ENCODE peak calls at places on chromosomes 16 and 17, in eight cellular contexts. One of them, this sample, is unnamed.

GRCh38 chr17:53472586-53472985 is 350.1 kb upstream of the KIF2B start:
- DNase-seq in left lung: no peak
- DNase-seq in heart right ventricle: no peak
- DNase-seq in body of pancreas: no peak
- DNase-seq in A549: no peak
- DNase-seq in adrenal gland: no peak
- DNase-seq in CD8-positive, alpha-beta T cell: no peak
- DNase-seq in naive thymus-derived CD4-positive, alpha-beta T cell: no peak
- DNase-seq in this sample: no peak

GRCh38 chr16:87201052-87201451 is 116.1 kb downstream of the C16orf95 start:
- DNase-seq in left lung: no peak
- DNase-seq in heart right ventricle: peak; percentile 69
- DNase-seq in body of pancreas: peak; percentile 55
- DNase-seq in A549: no peak
- DNase-seq in adrenal gland: peak; percentile 48
- DNase-seq in CD8-positive, alpha-beta T cell: no peak
- DNase-seq in naive thymus-derived CD4-positive, alpha-beta T cell: no peak
- DNase-seq in this sample: no peak

GRCh38 chr16:50534556-50534955 is 13.6 kb upstream of the NKD1 start:
- DNase-seq in left lung: no peak
- DNase-seq in heart right ventricle: no peak
- DNase-seq in body of pancreas: no peak
- DNase-seq in A549: no peak
- DNase-seq in adrenal gland: no peak
- DNase-seq in CD8-positive, alpha-beta T cell: no peak
- DNase-seq in naive thymus-derived CD4-positive, alpha-beta T cell: peak; percentile 4
- DNase-seq in this sample: no peak

GRCh38 chr16:75266738-75267630 is 15.6 kb upstream of the BCAR1 start:
- DNase-seq in left lung: no peak
- DNase-seq in heart right ventricle: no peak
- DNase-seq in body of pancreas: no peak
- DNase-seq in A549: no peak
- DNase-seq in adrenal gland: no peak
- DNase-seq in CD8-positive, alpha-beta T cell: no peak
- DNase-seq in naive thymus-derived CD4-positive, alpha-beta T cell: no peak
- DNase-seq in this sample: no peak

GRCh38 chr16:78490847-78491246 is 391.4 kb downstream of the WWOX start:
- DNase-seq in left lung: no peak
- DNase-seq in heart right ventricle: no peak
- DNase-seq in body of pancreas: no peak
- DNase-seq in A549: no peak
- DNase-seq in adrenal gland: peak; percentile 5
- DNase-seq in CD8-positive, alpha-beta T cell: no peak
- DNase-seq in naive thymus-derived CD4-positive, alpha-beta T cell: no peak
- DNase-seq in this sample: no peak

GRCh38 chr17:20284575-20284974 is 182.8 kb downstream of the LGALS9B start:
- DNase-seq in left lung: no peak
- DNase-seq in heart right ventricle: no peak
- DNase-seq in body of pancreas: no peak
- DNase-seq in A549: no peak
- DNase-seq in adrenal gland: no peak
- DNase-seq in CD8-positive, alpha-beta T cell: no peak
- DNase-seq in naive thymus-derived CD4-positive, alpha-beta T cell: no peak
- DNase-seq in this sample: no peak

GRCh38 chr17:8122391-8122922 is 1.4 kb downstream of the HES7 start:
- DNase-seq in left lung: no peak
- DNase-seq in heart right ventricle: peak; percentile 24
- DNase-seq in body of pancreas: no peak
- DNase-seq in A549: no peak
- DNase-seq in adrenal gland: no peak
- DNase-seq in CD8-positive, alpha-beta T cell: no peak
- DNase-seq in naive thymus-derived CD4-positive, alpha-beta T cell: no peak
- DNase-seq in this sample: no peak

GRCh38 chr16:67000384-67001158 is 12.2 kb downstream of the CES4A start:
- DNase-seq in left lung: peak; percentile 88
- DNase-seq in heart right ventricle: peak; percentile 22
- DNase-seq in body of pancreas: peak; percentile 91
- DNase-seq in A549: peak; percentile 58
- DNase-seq in adrenal gland: peak; percentile 51
- DNase-seq in CD8-positive, alpha-beta T cell: peak; percentile 62
- DNase-seq in naive thymus-derived CD4-positive, alpha-beta T cell: peak; percentile 61
- DNase-seq in this sample: peak; percentile 52

GRCh38 chr16:9159839-9160550 is 68.6 kb downstream of the HAPSTR1 start:
- DNase-seq in left lung: peak; percentile 81
- DNase-seq in heart right ventricle: peak; percentile 12
- DNase-seq in body of pancreas: peak; percentile 71
- DNase-seq in A549: peak; percentile 62
- DNase-seq in adrenal gland: peak; percentile 69
- DNase-seq in CD8-positive, alpha-beta T cell: no peak
- DNase-seq in naive thymus-derived CD4-positive, alpha-beta T cell: peak; percentile 70
- DNase-seq in this sample: no peak

GRCh38 chr16:10862432-10862831 is 14.6 kb upstream of the CIITA start:
- DNase-seq in left lung: no peak
- DNase-seq in heart right ventricle: no peak
- DNase-seq in body of pancreas: peak; percentile 93
- DNase-seq in A549: no peak
- DNase-seq in adrenal gland: peak; percentile 95
- DNase-seq in CD8-positive, alpha-beta T cell: no peak
- DNase-seq in naive thymus-derived CD4-positive, alpha-beta T cell: no peak
- DNase-seq in this sample: no peak

GRCh38 chr17:51255673-51256072 is 4.2 kb downstream of the MBTD1 start:
- DNase-seq in left lung: no peak
- DNase-seq in heart right ventricle: no peak
- DNase-seq in body of pancreas: no peak
- DNase-seq in A549: no peak
- DNase-seq in adrenal gland: no peak
- DNase-seq in CD8-positive, alpha-beta T cell: no peak
- DNase-seq in naive thymus-derived CD4-positive, alpha-beta T cell: no peak
- DNase-seq in this sample: no peak

GRCh38 chr17:28662527-28662829 is 473 bp downstream of the SUPT6H start:
- DNase-seq in left lung: no peak
- DNase-seq in heart right ventricle: no peak
- DNase-seq in body of pancreas: no peak
- DNase-seq in A549: no peak
- DNase-seq in adrenal gland: no peak
- DNase-seq in CD8-positive, alpha-beta T cell: no peak
- DNase-seq in naive thymus-derived CD4-positive, alpha-beta T cell: no peak
- DNase-seq in this sample: no peak

GRCh38 chr17:16464641-16465312 is 27.2 kb downstream of the LRRC75A start:
- DNase-seq in left lung: no peak
- DNase-seq in heart right ventricle: no peak
- DNase-seq in body of pancreas: no peak
- DNase-seq in A549: no peak
- DNase-seq in adrenal gland: no peak
- DNase-seq in CD8-positive, alpha-beta T cell: no peak
- DNase-seq in naive thymus-derived CD4-positive, alpha-beta T cell: no peak
- DNase-seq in this sample: no peak

GRCh38 chr17:78375401-78376079 is 2.9 kb upstream of the PGS1 start:
- DNase-seq in left lung: peak; percentile 88
- DNase-seq in heart right ventricle: no peak
- DNase-seq in body of pancreas: peak; percentile 63
- DNase-seq in A549: no peak
- DNase-seq in adrenal gland: peak; percentile 76
- DNase-seq in CD8-positive, alpha-beta T cell: no peak
- DNase-seq in naive thymus-derived CD4-positive, alpha-beta T cell: no peak
- DNase-seq in this sample: no peak
- H3K4me3 ChIP-seq in left lung: no peak overlapping the region
- H3K4me3 ChIP-seq in heart right ventricle: no peak overlapping the region
- H3K4me3 ChIP-seq in body of pancreas: no peak overlapping the region
- H3K4me3 ChIP-seq in A549: no peak overlapping the region
- H3K4me3 ChIP-seq in adrenal gland: no peak overlapping the region
- H3K4me3 ChIP-seq in CD8-positive, alpha-beta T cell: no peak overlapping the region
- H3K4me3 ChIP-seq in naive thymus-derived CD4-positive, alpha-beta T cell: no peak overlapping the region
- H3K4me3 ChIP-seq in this sample: no peak overlapping the region

DNA sequence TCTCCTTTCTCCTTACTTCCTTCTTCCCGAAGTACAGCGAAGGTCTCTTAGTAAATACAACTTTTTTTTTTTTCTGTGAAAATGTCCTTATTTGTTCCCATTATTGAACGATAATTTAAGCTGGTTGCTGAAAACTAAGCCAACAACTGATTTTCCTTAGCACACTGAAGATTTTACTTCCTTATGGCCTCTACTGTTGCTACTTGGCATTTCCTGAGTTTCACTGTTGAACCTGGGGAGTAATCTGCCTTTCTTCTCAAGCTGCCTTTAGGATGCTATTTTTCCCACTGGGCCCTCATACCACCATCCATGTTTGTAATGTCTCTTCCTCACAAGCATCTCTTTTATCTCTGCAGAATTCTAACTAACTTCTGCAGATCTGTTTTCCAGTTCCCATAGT is 26.1 kb downstream of the UBE2O start:
- DNase-seq in left lung: no peak
- DNase-seq in heart right ventricle: no peak
- DNase-seq in body of pancreas: no peak
- DNase-seq in A549: no peak
- DNase-seq in adrenal gland: no peak
- DNase-seq in CD8-positive, alpha-beta T cell: no peak
- DNase-seq in naive thymus-derived CD4-positive, alpha-beta T cell: no peak
- DNase-seq in this sample: no peak
- H3K27ac ChIP-seq in left lung: no peak overlapping the region
- H3K27ac ChIP-seq in heart right ventricle: peak overlapping the region; percentile 58
- H3K27ac ChIP-seq in body of pancreas: peak overlapping the region; percentile 21
- H3K27ac ChIP-seq in A549: no peak overlapping the region
- H3K27ac ChIP-seq in adrenal gland: no peak overlapping the region
- H3K27ac ChIP-seq in CD8-positive, alpha-beta T cell: no peak overlapping the region
- H3K27ac ChIP-seq in naive thymus-derived CD4-positive, alpha-beta T cell: no peak overlapping the region
- H3K27ac ChIP-seq in this sample: no peak overlapping the region

GRCh38 chr17:26792486-26792885 is 501.4 kb upstream of the WSB1 start:
- DNase-seq in left lung: no peak
- DNase-seq in heart right ventricle: no peak
- DNase-seq in body of pancreas: no peak
- DNase-seq in A549: no peak
- DNase-seq in adrenal gland: no peak
- DNase-seq in CD8-positive, alpha-beta T cell: no peak
- DNase-seq in naive thymus-derived CD4-positive, alpha-beta T cell: no peak
- DNase-seq in this sample: no peak
- H3K9me3 ChIP-seq in left lung: peaks cover 3% of the 10 kb centered on the region
- H3K9me3 ChIP-seq in heart right ventricle: peaks cover 100% of the 10 kb centered on the region
- H3K9me3 ChIP-seq in body of pancreas: no peaks in the 10 kb centered on the region
- H3K9me3 ChIP-seq in A549: peaks cover 61% of the 10 kb centered on the region
- H3K9me3 ChIP-seq in adrenal gland: no peaks in the 10 kb centered on the region
- H3K9me3 ChIP-seq in CD8-positive, alpha-beta T cell: no peaks in the 10 kb centered on the region
- H3K9me3 ChIP-seq in naive thymus-derived CD4-positive, alpha-beta T cell: peaks cover 6% of the 10 kb centered on the region
- H3K9me3 ChIP-seq in this sample: peaks cover 3% of the 10 kb centered on the region

GRCh38 chr16:65118866-65119265 is 3.0 kb downstream of the CDH11 start:
- DNase-seq in left lung: no peak
- DNase-seq in heart right ventricle: no peak
- DNase-seq in body of pancreas: no peak
- DNase-seq in A549: no peak
- DNase-seq in adrenal gland: no peak
- DNase-seq in CD8-positive, alpha-beta T cell: no peak
- DNase-seq in naive thymus-derived CD4-positive, alpha-beta T cell: no peak
- DNase-seq in this sample: no peak
- H3K4me3 ChIP-seq in left lung: peak overlapping the region; percentile 43
- H3K4me3 ChIP-seq in heart right ventricle: no peak overlapping the region
- H3K4me3 ChIP-seq in body of pancreas: no peak overlapping the region
- H3K4me3 ChIP-seq in A549: no peak overlapping the region
- H3K4me3 ChIP-seq in adrenal gland: no peak overlapping the region
- H3K4me3 ChIP-seq in CD8-positive, alpha-beta T cell: no peak overlapping the region
- H3K4me3 ChIP-seq in naive thymus-derived CD4-positive, alpha-beta T cell: no peak overlapping the region
- H3K4me3 ChIP-seq in this sample: no peak overlapping the region

GRCh38 chr16:56679078-56679730 is 3.1 kb upstream of the MT1X start:
- DNase-seq in left lung: no peak
- DNase-seq in heart right ventricle: no peak
- DNase-seq in body of pancreas: no peak
- DNase-seq in A549: no peak
- DNase-seq in adrenal gland: no peak
- DNase-seq in CD8-positive, alpha-beta T cell: no peak
- DNase-seq in naive thymus-derived CD4-positive, alpha-beta T cell: no peak
- DNase-seq in this sample: no peak
- H3K27ac ChIP-seq in left lung: no peak overlapping the region
- H3K27ac ChIP-seq in heart right ventricle: peak overlapping the region; percentile 40
- H3K27ac ChIP-seq in body of pancreas: no peak overlapping the region
- H3K27ac ChIP-seq in A549: no peak overlapping the region
- H3K27ac ChIP-seq in adrenal gland: peak overlapping the region; percentile 88
- H3K27ac ChIP-seq in CD8-positive, alpha-beta T cell: no peak overlapping the region
- H3K27ac ChIP-seq in naive thymus-derived CD4-positive, alpha-beta T cell: no peak overlapping the region
- H3K27ac ChIP-seq in this sample: no peak overlapping the region

DNA sequence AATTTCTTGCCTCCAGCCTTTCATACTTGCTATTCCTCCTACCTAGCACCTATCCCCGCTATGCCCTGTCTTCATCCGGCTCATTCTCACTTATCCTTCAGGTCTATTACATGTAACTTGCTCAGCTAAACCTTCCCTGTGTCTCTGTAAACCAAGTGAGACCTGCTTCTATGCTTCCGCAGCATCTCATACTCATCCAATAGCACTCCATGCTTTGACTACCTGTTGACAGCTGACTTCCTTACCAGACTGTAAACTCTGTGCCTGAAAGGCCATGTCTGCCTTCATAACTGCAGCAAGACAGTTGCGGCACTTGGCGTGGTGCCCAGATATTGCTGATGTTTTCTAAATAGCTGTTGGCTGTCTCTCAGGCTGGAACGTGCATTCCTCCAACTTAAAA is 1.8 kb upstream of the OR1E1 start:
- DNase-seq in left lung: no peak
- DNase-seq in heart right ventricle: no peak
- DNase-seq in body of pancreas: no peak
- DNase-seq in A549: no peak
- DNase-seq in adrenal gland: peak; percentile 4
- DNase-seq in CD8-positive, alpha-beta T cell: no peak
- DNase-seq in naive thymus-derived CD4-positive, alpha-beta T cell: no peak
- DNase-seq in this sample: no peak
- H3K9me3 ChIP-seq in left lung: no peaks in the 10 kb centered on the region
- H3K9me3 ChIP-seq in heart right ventricle: no peaks in the 10 kb centered on the region
- H3K9me3 ChIP-seq in body of pancreas: no peaks in the 10 kb centered on the region
- H3K9me3 ChIP-seq in A549: no peaks in the 10 kb centered on the region
- H3K9me3 ChIP-seq in adrenal gland: no peaks in the 10 kb centered on the region
- H3K9me3 ChIP-seq in CD8-positive, alpha-beta T cell: no peaks in the 10 kb centered on the region
- H3K9me3 ChIP-seq in naive thymus-derived CD4-positive, alpha-beta T cell: no peaks in the 10 kb centered on the region
- H3K9me3 ChIP-seq in this sample: no peaks in the 10 kb centered on the region

GRCh38 chr17:49438885-49439284 is 24.2 kb upstream of the PHB1 start:
- DNase-seq in left lung: no peak
- DNase-seq in heart right ventricle: no peak
- DNase-seq in body of pancreas: no peak
- DNase-seq in A549: no peak
- DNase-seq in adrenal gland: no peak
- DNase-seq in CD8-positive, alpha-beta T cell: no peak
- DNase-seq in naive thymus-derived CD4-positive, alpha-beta T cell: no peak
- DNase-seq in this sample: no peak
- H3K4me3 ChIP-seq in left lung: no peak overlapping the region
- H3K4me3 ChIP-seq in heart right ventricle: no peak overlapping the region
- H3K4me3 ChIP-seq in body of pancreas: no peak overlapping the region
- H3K4me3 ChIP-seq in A549: no peak overlapping the region
- H3K4me3 ChIP-seq in adrenal gland: no peak overlapping the region
- H3K4me3 ChIP-seq in CD8-positive, alpha-beta T cell: no peak overlapping the region
- H3K4me3 ChIP-seq in naive thymus-derived CD4-positive, alpha-beta T cell: no peak overlapping the region
- H3K4me3 ChIP-seq in this sample: no peak overlapping the region

This sample was measured in effector memory CD4-positive, alpha-beta T cell.